ENCODE peak calls at places on chromosome 6, in four cellular contexts. E, P, I and O are unnamed samples. For H3K36me3, the result is how much of the 10 kb centered on the place peaks cover.

GRCh38 chr6:35359744-35360348 is 17.5 kb downstream of the PPARD start:
- DNase-seq in E (no peak), P (peak), I (no peak), O (no peak)

GRCh38 chr6:21256197-21256596 is 337.4 kb upstream of the SOX4 start:
- DNase-seq in E (no peak), P (no peak), I (no peak), O (no peak)

GRCh38 chr6:28775052-28775376 is 148.8 kb downstream of the TRIM27 start:
- DNase-seq in E (no peak), P (no peak), I (no peak), O (no peak)

GRCh38 chr6:98831057-98832031 is 3.0 kb upstream of the POU3F2 start:
- DNase-seq in E (no peak), P (no peak), I (no peak), O (no peak)

GRCh38 chr6:168514216-168514615 is 73.2 kb downstream of the SMOC2 start:
- DNase-seq in E (no peak), P (no peak), I (no peak), O (no peak)

GRCh38 chr6:43873806-43874714 is 104.0 kb downstream of the VEGFA start:
- DNase-seq in E (no peak), P (no peak), I (no peak), O (no peak)

GRCh38 chr6:159762681-159763293 is 942 bp downstream of the ACAT2 start:
- DNase-seq in E (peak), P (no peak), I (no peak), O (no peak)

GRCh38 chr6:142373268-142374089 is 71.7 kb downstream of the ADGRG6 start:
- DNase-seq in E (no peak), P (no peak), I (no peak), O (no peak)

GRCh38 chr6:150241751-150242150 is 98.9 kb downstream of the PPP1R14C start:
- DNase-seq in E (no peak), P (no peak), I (no peak), O (no peak)

GRCh38 chr6:70099732-70100131 is 203.2 kb downstream of the COL9A1 start:
- DNase-seq in E (no peak), P (no peak), I (no peak), O (no peak)

GRCh38 chr6:157912326-157912725 is 69.3 kb upstream of the SYNJ2 start:
- DNase-seq in E (no peak), P (peak), I (no peak), O (peak)

GRCh38 chr6:4608361-4609115 is 167.7 kb upstream of the CDYL start:
- DNase-seq in E (no peak), P (peak), I (no peak), O (no peak)

GRCh38 chr6:4607793-4608192 is 168.4 kb upstream of the CDYL start:
- DNase-seq in E (no peak), P (no peak), I (no peak), O (no peak)

GRCh38 chr6:4606681-4607025 is 169.6 kb upstream of the CDYL start:
- DNase-seq in E (no peak), P (no peak), I (no peak), O (no peak)

GRCh38 chr6:4606016-4606415 is 170.2 kb upstream of the CDYL start:
- DNase-seq in E (no peak), P (no peak), I (no peak), O (no peak)

GRCh38 chr6:4607026-4607704 is 169.0 kb upstream of the CDYL start:
- DNase-seq in E (no peak), P (peak), I (no peak), O (peak)
- H3K4me3 ChIP-seq in E (no peak), P (peak), I (peak), O (no peak)

DNA sequence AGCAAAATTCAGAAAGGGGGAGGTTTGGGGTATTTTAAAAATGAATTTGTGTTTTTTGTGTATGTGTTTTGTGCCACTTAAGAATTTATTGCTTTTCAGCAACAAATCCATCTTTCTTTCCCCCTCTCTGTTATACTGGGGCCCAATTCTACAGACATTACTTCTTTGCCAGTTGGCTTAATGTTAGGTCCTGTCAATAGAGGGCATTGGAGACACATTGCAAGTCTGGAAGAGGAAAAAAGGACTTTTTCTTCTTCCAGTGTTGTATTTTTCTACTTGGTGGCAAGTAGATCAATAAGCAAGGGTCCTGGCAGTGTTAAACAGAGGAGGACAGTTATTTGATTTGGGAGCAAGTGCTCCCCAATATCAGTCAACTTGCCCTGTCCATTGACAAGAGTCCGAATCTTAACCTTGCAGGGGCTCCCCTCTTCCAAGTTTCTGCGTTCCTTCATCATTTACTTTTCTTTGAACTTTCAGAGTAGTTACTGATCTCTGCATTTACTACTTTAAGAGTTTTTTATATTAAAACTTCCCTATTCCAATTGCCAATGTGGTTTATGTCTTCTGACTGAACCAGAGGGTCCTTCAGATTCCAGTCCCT is 23.4 kb downstream of the SCML4 start:
- DNase-seq in E (no peak), P (no peak), I (no peak), O (no peak)
- TF ChIP-seq CTCF in E (no peak), P (peak), I (peak), O (no peak)

GRCh38 chr6:134938896-134939295 is 11.0 kb downstream of the ALDH8A1 start:
- DNase-seq in E (no peak), P (peak), I (no peak), O (no peak)

GRCh38 chr6:134937426-134937825 is 12.5 kb downstream of the ALDH8A1 start:
- DNase-seq in E (no peak), P (peak), I (no peak), O (no peak)

GRCh38 chr6:134935076-134935475 is 14.8 kb downstream of the ALDH8A1 start:
- DNase-seq in E (no peak), P (peak), I (no peak), O (no peak)

GRCh38 chr6:134936476-134936875 is 13.4 kb downstream of the ALDH8A1 start:
- DNase-seq in E (no peak), P (peak), I (no peak), O (no peak)

GRCh38 chr6:134936927-134937326 is 13.0 kb downstream of the ALDH8A1 start:
- DNase-seq in E (no peak), P (peak), I (no peak), O (peak)
- H3K36me3 ChIP-seq in E (under half), P (under half), I (under half), O (under half)

DNA sequence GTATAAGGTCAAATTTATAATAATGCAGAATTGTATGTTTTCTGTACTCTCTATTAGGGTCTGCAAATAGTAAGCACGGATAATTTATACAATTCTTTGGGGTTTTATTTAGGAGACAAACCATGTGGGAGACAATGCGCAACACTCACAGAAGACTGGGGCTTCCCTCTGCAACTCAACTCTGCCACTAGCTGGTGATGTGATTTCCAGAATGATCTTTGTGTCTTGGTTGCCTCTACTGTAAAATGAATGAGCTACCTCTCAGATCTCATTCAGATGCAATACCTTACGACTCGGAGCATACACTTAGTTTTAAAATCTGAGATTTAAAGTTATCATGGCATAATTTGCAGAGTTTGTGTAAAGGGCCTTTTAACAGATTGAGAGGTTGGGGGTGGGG is 6.4 kb downstream of the MAN1A1 start:
- DNase-seq in E (no peak), P (no peak), I (no peak), O (no peak)
- H3K4me3 ChIP-seq in E (no peak), P (no peak), I (no peak), O (no peak)

GRCh38 chr6:129432738-129433137 is 277.2 kb downstream of the ARHGAP18 start:
- DNase-seq in E (no peak), P (no peak), I (no peak), O (no peak)
- TF ChIP-seq CTCF in E (no peak), P (no peak), I (peak), O (peak)

GRCh38 chr6:30915591-30915946 is 1.5 kb downstream of the VARS2 start:
- DNase-seq in E (peak), P (peak), I (no peak), O (no peak)
- H3K36me3 ChIP-seq in E (half or more), P (under half), I (under half), O (under half)

GRCh38 chr6:114344216-114344970 is 1.6 kb upstream of the HS3ST5 start:
- DNase-seq in E (no peak), P (no peak), I (no peak), O (no peak)
- H3K4me3 ChIP-seq in E (no peak), P (no peak), I (no peak), O (no peak)

GRCh38 chr6:161104966-161105365 is 113.4 kb downstream of the MAP3K4 start:
- DNase-seq in E (no peak), P (peak), I (no peak), O (peak)

GRCh38 chr6:161103475-161103874 is 111.9 kb downstream of the MAP3K4 start:
- DNase-seq in E (no peak), P (no peak), I (no peak), O (no peak)

GRCh38 chr6:161100072-161100471 is 108.5 kb downstream of the MAP3K4 start:
- DNase-seq in E (no peak), P (no peak), I (no peak), O (no peak)

GRCh38 chr6:161105408-161105807 is 113.8 kb downstream of the MAP3K4 start:
- DNase-seq in E (no peak), P (no peak), I (no peak), O (no peak)

DNA sequence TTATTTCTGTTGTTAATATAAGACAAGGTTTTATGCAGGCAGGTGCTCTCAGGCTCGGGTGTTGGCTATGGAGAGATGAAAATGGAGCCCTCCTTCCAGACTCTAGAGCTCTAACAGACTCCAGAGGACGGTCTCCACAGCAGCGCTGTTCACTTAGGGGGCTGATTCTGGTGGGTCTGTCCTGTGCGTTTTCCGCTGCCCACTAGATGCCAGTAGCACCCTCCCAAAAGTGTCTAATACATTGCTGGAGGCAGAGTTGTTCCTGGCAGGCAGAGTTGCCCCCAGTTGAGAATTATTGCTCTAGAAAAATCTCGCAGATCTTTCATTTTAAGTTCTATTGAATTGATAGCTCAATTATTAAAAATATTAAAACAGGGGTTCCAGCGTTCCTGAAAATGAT is 109.9 kb downstream of the MAP3K4 start:
- DNase-seq in E (no peak), P (no peak), I (no peak), O (no peak)
- TF ChIP-seq CTCF in E (no peak), P (no peak), I (peak), O (peak)

GRCh38 chr6:15526129-15526764 is 136.6 kb downstream of the DTNBP1 start:
- DNase-seq in E (no peak), P (no peak), I (no peak), O (no peak)
- H3K36me3 ChIP-seq in E (half or more), P (under half), I (under half), O (under half)